ENCODE peak calls at places on chromosomes 4 and X, in six cellular contexts. U, Y, M, C, A and O are unnamed samples.

GRCh38 chr4:63348735-63349673 is 1060.2 kb downstream of the TECRL start:
- DNase-seq in A (no peak), Y (no peak), M (no peak), U (no peak), C (no peak), O (no peak)

GRCh38 chr4:174674305-174674840 is 152.1 kb upstream of the HPGD start:
- DNase-seq in M (no peak), U (no peak), A (no peak), Y (no peak), C (no peak), O (no peak)

GRCh38 chr4:67288964-67289363 is 256.3 kb downstream of the CENPC start:
- DNase-seq in C (no peak), M (peak; percentile 68), A (peak; percentile 57), U (no peak), Y (no peak), O (peak; percentile 45)

GRCh38 chr4:169270810-169271691 is at the start of gene SH3RF1:
- DNase-seq in C (peak; percentile 12), Y (peak; percentile 60), U (peak; percentile 71), M (peak; percentile 74), A (peak; percentile 69), O (peak; percentile 49)

GRCh38 chrX:83759872-83760271 is 101.1 kb upstream of the CYLC1 start:
- DNase-seq in Y (no peak), C (no peak), A (no peak), U (no peak), M (peak; percentile 30), O (peak; percentile 24)

GRCh38 chr4:185232370-185232769 is 23.0 kb downstream of the SNX25 start:
- DNase-seq in A (no peak), M (no peak), C (no peak), U (no peak), Y (no peak), O (no peak)

GRCh38 chr4:106763044-106763443 is 273.1 kb downstream of the DKK2 start:
- DNase-seq in A (peak; percentile 22), M (no peak), Y (no peak), U (no peak), C (no peak), O (no peak)

GRCh38 chrX:35340451-35340850 is 397.9 kb downstream of the FAM47B start:
- DNase-seq in C (no peak), M (no peak), U (no peak), Y (no peak), A (no peak), O (no peak)

GRCh38 chrX:118675966-118676349 is 51.4 kb upstream of the IL13RA1 start:
- DNase-seq in Y (no peak), U (no peak), A (no peak), M (no peak), C (no peak), O (no peak)

GRCh38 chrX:144006811-144007210 is 122.9 kb downstream of the UBE2NL start:
- DNase-seq in A (no peak), U (no peak), M (no peak), C (no peak), Y (no peak), O (no peak)

GRCh38 chr4:156347412-156348075 is 393.9 kb upstream of the CTSO start:
- DNase-seq in M (no peak), Y (no peak), U (no peak), C (no peak), A (no peak), O (no peak)

GRCh38 chrX:47483310-47484268 is 567 bp upstream of the ZNF41 start:
- DNase-seq in M (no peak), A (no peak), U (no peak), Y (no peak), C (no peak), O (no peak)

GRCh38 chrX:134542485-134542884 is 82.5 kb downstream of the HPRT1 start:
- DNase-seq in Y (no peak), U (no peak), M (peak; percentile 89), A (no peak), C (no peak), O (peak; percentile 11)

GRCh38 chr4:103204114-103204513 is 6.0 kb upstream of the CENPE start:
- DNase-seq in A (no peak), C (no peak), U (no peak), M (peak; percentile 20), Y (no peak), O (peak; percentile 11)

GRCh38 chr4:74661427-74662171 is 132.7 kb downstream of the BTC start:
- DNase-seq in U (no peak), M (no peak), C (no peak), A (no peak), Y (no peak), O (no peak)

GRCh38 chr4:10098770-10099139 is 17.8 kb downstream of the WDR1 start:
- DNase-seq in U (no peak), A (no peak), C (no peak), M (peak; percentile 46), Y (no peak), O (no peak)

GRCh38 chr4:8917868-8918783 is 46.5 kb upstream of the HMX1 start:
- DNase-seq in Y (peak; percentile 30), A (peak; percentile 82), C (no peak), M (peak; percentile 73), U (peak; percentile 92), O (peak; percentile 21)

GRCh38 chr4:8775751-8776355 is 95.8 kb downstream of the HMX1 start:
- DNase-seq in M (no peak), A (no peak), C (no peak), U (no peak), Y (no peak), O (no peak)

GRCh38 chr4:24003476-24003875 is 113.6 kb upstream of the PPARGC1A start:
- DNase-seq in C (no peak), M (no peak), U (no peak), A (no peak), Y (no peak), O (no peak)

GRCh38 chr4:122285285-122285684 is 93.5 kb upstream of the ADAD1 start:
- DNase-seq in U (no peak), Y (no peak), M (peak; percentile 2), A (no peak), C (no peak), O (no peak)

GRCh38 chr4:111602848-111603247 is 542.4 kb upstream of the FAM241A start:
- DNase-seq in Y (no peak), C (no peak), M (no peak), A (no peak), U (no peak), O (no peak)

GRCh38 chr4:110085131-110085530 is 113.3 kb downstream of the ELOVL6 start:
- DNase-seq in C (no peak), A (no peak), U (no peak), Y (no peak), M (peak; percentile 7), O (no peak)